ENCODE peak calls at places on chromosomes 11 and 22, in four cellular contexts. R, X, S and P are unnamed samples. For H3K4me1, the result is how much of the 10 kb centered on the place peaks cover.

GRCh38 chr11:134272381-134273316 is 3.5 kb upstream of the GLB1L3 start:
- DNase-seq in S (peak), X (peak), R (peak), P (peak)

GRCh38 chr22:37267128-37267587 is 15.2 kb upstream of the CYTH4 start:
- DNase-seq in X (peak), S (no peak), R (peak), P (no peak)

GRCh38 chr11:16148301-16148787 is 208.0 kb downstream of the SOX6 start:
- DNase-seq in R (no peak), S (no peak), X (no peak), P (no peak)

GRCh38 chr11:75572744-75573143 is 10.7 kb downstream of the SERPINH1 start:
- DNase-seq in S (no peak), X (no peak), R (no peak), P (no peak)

GRCh38 chr11:1780700-1781592 is 17.2 kb upstream of the CTSD start:
- DNase-seq in S (no peak), R (no peak), X (peak), P (no peak)

GRCh38 chr11:94602430-94603372 is 35.5 kb downstream of the PIWIL4 start:
- DNase-seq in X (no peak), R (peak), S (no peak), P (peak)

GRCh38 chr22:40743740-40744139 is 64.5 kb downstream of the MCHR1 start:
- DNase-seq in R (no peak), X (no peak), S (no peak), P (no peak)

GRCh38 chr22:27867114-27867957 is 51.7 kb downstream of the PITPNB start:
- DNase-seq in R (peak), S (no peak), X (no peak), P (no peak)

GRCh38 chr22:45154383-45154782 is 9.3 kb upstream of the NUP50 start:
- DNase-seq in R (no peak), X (no peak), S (no peak), P (peak)

GRCh38 chr11:116793476-116794096 is 1.9 kb upstream of the APOA5 start:
- DNase-seq in X (no peak), R (no peak), S (no peak), P (peak)

GRCh38 chr11:134665571-134666268 is 253.7 kb upstream of the B3GAT1 start:
- DNase-seq in X (no peak), R (peak), S (no peak), P (no peak)

GRCh38 chr22:22061085-22062077 is 78.8 kb upstream of the TOP3B start:
- DNase-seq in X (no peak), S (no peak), R (no peak), P (peak)

GRCh38 chr11:59787816-59788215 is 22.8 kb downstream of the MRPL16 start:
- DNase-seq in X (no peak), S (no peak), R (peak), P (peak)

GRCh38 chr11:3984896-3985295 is 109.7 kb upstream of the RRM1 start:
- DNase-seq in X (peak), R (peak), S (peak), P (peak)

GRCh38 chr11:60252709-60253108 is 9.8 kb upstream of the MS4A4E start:
- DNase-seq in R (no peak), X (no peak), S (no peak), P (no peak)

GRCh38 chr22:44697423-44698179 is 4.4 kb upstream of the PRR5 start:
- DNase-seq in R (peak), X (peak), S (peak), P (peak)

GRCh38 chr11:128757886-128758612 is 64.2 kb downstream of the FLI1 start:
- DNase-seq in R (no peak), X (no peak), S (no peak), P (no peak)

GRCh38 chr22:37681556-37682049 is 4.5 kb upstream of the NOL12 start:
- DNase-seq in R (peak), S (no peak), X (peak), P (peak)

GRCh38 chr22:19405133-19405532 is 26.4 kb downstream of the HIRA start:
- DNase-seq in X (no peak), S (no peak), R (no peak), P (no peak)

GRCh38 chr22:22110548-22111266 is 128.1 kb upstream of the TOP3B start:
- DNase-seq in S (no peak), R (peak), X (peak), P (peak)

GRCh38 chr11:80822248-80822647 is 1381.4 kb upstream of the TENM4 start:
- DNase-seq in X (no peak), S (no peak), R (no peak), P (no peak)

GRCh38 chr11:65864758-65865471 is 4.7 kb downstream of the MUS81 start:
- DNase-seq in X (no peak), R (no peak), S (no peak), P (no peak)

GRCh38 chr11:35549787-35550186 is 24.4 kb upstream of the PAMR1 start:
- DNase-seq in R (peak), S (no peak), X (no peak), P (peak)

GRCh38 chr11:11348303-11348702 is 4.7 kb downstream of the CSNK2A3 start:
- DNase-seq in S (no peak), X (no peak), R (peak), P (no peak)

GRCh38 chr22:31212783-31213626 is 907 bp downstream of the LIMK2 start:
- DNase-seq in R (no peak), S (no peak), X (no peak), P (no peak)

DNA sequence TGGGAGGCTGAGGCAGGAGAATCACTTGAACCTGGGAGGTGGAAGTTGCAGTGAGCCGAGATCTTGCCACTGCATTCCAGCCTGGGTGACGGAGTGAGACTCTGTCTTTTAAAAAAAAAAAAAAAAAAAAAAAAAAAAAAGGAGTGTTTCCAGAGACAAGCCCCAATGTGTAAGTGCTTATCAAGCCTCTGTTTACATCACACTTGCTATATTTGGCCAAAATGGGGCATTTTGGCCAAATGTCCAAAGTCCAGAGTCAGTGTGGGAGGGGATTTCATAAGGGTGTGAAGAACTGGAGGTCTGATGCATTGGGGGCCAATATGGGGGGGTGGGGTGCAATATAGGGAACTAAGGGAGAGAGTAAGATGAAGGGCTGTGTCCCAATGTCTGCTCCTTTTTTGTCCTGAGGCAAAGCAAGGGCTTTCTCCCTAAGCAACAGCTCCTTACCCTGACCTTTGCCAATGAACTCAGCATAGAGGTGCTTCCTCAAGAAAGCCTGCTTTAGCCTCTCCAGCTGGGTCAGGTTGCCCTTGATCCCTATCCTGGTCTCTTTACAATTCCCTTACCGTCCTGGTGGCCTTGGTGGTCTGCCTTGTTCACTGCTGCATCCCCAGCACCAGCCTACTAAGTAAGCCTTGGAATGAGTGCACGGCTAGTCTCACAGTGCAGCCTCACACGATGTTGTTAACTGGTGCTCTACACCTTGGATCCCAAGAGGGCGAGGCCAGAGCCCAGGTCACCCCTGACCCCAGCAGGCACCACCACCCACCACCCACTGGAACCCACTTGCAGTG is 14.1 kb upstream of the BCR start:
- DNase-seq in R (no peak), X (no peak), S (no peak), P (no peak)
- H3K4me1 ChIP-seq in R (under half), X (under half), S (under half), P (under half)

GRCh38 chr11:126495806-126496205 is 140.3 kb downstream of the ST3GAL4 start:
- DNase-seq in S (no peak), X (no peak), R (no peak), P (no peak)

GRCh38 chr11:126496576-126497403 is 141.3 kb downstream of the ST3GAL4 start:
- DNase-seq in R (no peak), X (no peak), S (no peak), P (no peak)

GRCh38 chr11:126494831-126495230 is 139.3 kb downstream of the ST3GAL4 start:
- DNase-seq in R (no peak), S (no peak), X (no peak), P (no peak)

GRCh38 chr11:126497581-126498109 is 142.2 kb downstream of the ST3GAL4 start:
- DNase-seq in X (no peak), S (no peak), R (peak), P (no peak)

DNA sequence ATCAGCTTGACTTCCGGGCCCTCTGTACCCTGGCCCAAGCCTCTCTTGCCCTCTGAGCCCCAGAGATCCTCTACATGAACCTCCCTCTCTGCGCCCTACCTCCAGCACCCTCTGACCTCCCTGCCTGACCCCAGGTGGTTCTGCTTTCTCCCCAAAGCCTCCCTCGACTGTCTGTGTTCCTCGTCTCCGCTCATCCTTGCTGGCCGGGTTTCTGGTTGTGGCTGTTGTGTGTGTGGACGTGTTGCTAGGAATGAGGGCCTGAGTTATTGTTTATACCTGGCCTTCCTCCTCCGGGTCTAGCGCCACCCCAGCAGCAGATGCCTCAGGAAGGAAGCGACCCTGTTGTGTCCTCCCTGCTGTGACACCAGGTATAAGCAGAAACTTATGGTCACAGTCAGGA is 139.8 kb downstream of the ST3GAL4 start:
- DNase-seq in S (no peak), R (no peak), X (no peak), P (no peak)
- H3K56ac ChIP-seq in S (no peak), R (peak), X (no peak), P (no peak)

GRCh38 chr11:73760066-73760679 is 701 bp downstream of the RAB6A start:
- DNase-seq in S (no peak), R (peak), X (peak), P (peak)
- H2AK5ac ChIP-seq in S (no peak), R (no peak), X (no peak), P (peak)

GRCh38 chr22:43239102-43239875 is 52.4 kb upstream of the TTLL12 start:
- DNase-seq in S (no peak), X (no peak), R (no peak), P (no peak)
- H3K4me1 ChIP-seq in S (under half), X (under half), R (under half), P (under half)

GRCh38 chr22:47715866-47716578 is 953.6 kb downstream of the TBC1D22A start:
- DNase-seq in R (no peak), X (no peak), S (no peak), P (no peak)
- H3K56ac ChIP-seq in R (peak), X (no peak), S (no peak), P (no peak)

DNA sequence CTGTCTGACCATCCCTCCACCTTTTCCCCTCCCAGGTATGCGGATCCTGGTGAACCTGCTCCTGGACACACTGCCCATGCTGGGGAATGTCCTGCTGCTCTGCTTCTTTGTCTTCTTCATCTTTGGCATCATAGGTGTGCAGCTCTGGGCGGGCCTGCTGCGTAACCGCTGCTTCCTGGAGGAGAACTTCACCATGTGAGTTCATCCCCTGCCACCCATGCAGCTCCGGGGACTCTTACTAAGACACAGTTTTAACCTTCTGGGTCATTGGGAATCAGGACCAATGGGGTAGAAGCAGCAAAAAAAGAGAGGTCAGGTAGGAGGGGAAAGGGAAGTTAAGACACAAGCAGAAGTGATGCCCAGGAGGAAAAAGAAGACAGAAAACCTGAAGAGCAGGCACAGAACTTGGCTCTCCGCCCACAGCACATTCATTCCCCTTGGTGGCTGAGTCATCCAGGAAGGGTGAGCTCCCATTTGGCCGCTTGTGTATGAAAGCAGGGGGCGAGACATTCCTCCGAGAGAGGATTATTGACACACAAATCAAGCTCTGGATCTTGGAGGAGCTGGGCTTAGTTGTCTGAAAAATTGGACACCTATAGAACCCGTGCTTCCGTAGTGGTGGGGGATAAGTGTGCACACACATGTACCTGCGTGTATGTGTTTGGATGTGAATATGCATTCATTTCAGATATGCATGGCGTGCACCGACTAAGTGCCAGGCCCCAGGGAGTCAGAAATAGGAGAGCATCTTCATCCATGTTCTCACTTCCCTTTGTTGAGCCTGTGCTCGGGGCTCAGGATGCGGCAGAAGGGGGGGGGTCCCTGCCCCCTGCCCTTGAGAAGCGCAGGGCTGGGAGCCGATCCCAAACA is 64.2 kb downstream of the CACNA1I start:
- DNase-seq in R (peak), X (no peak), S (no peak), P (peak)
- H2AK5ac ChIP-seq in R (no peak), X (no peak), S (no peak), P (peak)

DNA sequence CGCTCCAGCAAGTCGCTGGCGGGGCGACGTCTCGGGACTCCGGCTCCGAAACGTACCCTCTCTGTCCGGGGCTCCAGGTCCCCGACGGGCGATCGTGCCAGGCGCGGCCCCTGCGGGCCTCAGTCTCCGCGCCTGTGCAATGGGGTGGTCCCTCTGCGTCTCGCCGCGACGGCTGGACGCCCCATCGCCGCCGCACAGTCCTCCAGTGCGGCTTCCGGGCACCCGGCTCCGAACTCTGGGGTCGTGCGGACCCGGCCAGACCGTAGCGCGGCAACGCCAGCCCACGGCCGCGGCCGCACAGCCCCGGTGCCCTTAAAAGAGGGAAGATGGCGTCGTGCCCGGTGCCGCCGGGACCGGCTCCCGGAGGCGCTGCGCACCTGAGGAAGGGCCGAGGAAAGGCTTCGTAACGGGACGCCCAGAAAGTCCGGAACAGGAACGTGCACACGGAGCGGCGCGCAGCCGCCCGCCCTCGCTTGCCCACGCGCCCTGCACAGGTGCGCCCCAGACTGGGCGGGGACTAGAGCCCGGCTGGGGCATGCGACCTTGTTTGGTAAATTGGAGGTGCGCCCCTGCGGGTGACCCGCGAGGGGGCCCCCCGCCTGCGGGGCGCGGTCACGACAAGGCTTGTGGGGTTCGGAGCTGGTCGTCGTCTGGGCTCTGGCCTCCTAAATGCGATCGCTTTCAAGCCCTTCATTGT is 525 bp downstream of the BIK start:
- DNase-seq in X (no peak), R (no peak), S (no peak), P (no peak)
- H3K4me1 ChIP-seq in X (under half), R (under half), S (under half), P (under half)

GRCh38 chr11:124681421-124681820 is 7.7 kb downstream of the SPA17 start:
- DNase-seq in S (no peak), X (no peak), R (no peak), P (no peak)
- H3K56ac ChIP-seq in S (no peak), X (no peak), R (no peak), P (no peak)

GRCh38 chr11:109864161-109864661 is 229.0 kb upstream of the ZC3H12C start:
- DNase-seq in S (no peak), X (no peak), R (peak), P (no peak)

GRCh38 chr11:109865558-109866186 is 227.5 kb upstream of the ZC3H12C start:
- DNase-seq in X (peak), R (peak), S (no peak), P (no peak)

GRCh38 chr11:109864834-109865557 is 228.2 kb upstream of the ZC3H12C start:
- DNase-seq in R (no peak), X (no peak), S (no peak), P (peak)

GRCh38 chr11:109859325-109859724 is 233.9 kb upstream of the ZC3H12C start:
- DNase-seq in X (no peak), S (no peak), R (no peak), P (peak)

GRCh38 chr11:109862808-109863207 is 230.4 kb upstream of the ZC3H12C start:
- DNase-seq in R (peak), S (no peak), X (no peak), P (no peak)
- H2AK5ac ChIP-seq in R (no peak), S (no peak), X (no peak), P (no peak)

DNA sequence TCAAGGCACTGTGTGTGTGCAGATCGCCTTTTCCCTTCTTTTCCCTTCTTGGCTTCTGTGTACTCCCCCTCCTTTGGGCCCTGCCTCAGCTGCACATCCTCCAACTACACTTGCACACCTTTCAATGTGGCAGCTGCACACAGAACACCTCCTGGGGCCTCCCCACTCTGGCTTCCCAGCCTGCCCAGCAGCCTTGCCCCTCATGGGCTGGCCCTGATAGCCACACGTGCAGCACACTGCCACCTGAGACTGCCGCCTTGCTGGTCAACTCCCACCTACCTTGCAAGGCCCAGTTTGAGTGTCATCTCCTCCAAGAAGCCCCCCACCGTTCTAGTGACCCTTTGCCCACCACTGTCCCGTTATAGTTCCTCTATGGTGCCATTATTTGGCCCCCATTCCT is 77.3 kb upstream of the ARFGAP3 start:
- DNase-seq in R (no peak), X (peak), S (no peak), P (no peak)
- H3K4me1 ChIP-seq in R (under half), X (under half), S (under half), P (half or more)